ENCODE peak calls at places on chromosomes 11 and 22, in five cellular contexts. L is GM23248, K is fibroblast of lung, R is A549, S is cardiac muscle cell. Z is an unnamed sample. For H3K9me3, the result is how much of the 10 kb centered on the place peaks cover.

GRCh38 chr22:45997077-45997774 is 20.3 kb upstream of the WNT7B start:
- DNase-seq in L (peak), K (peak), R (no peak), S (peak), Z (peak)

GRCh38 chr11:86749376-86749775 is 51.0 kb upstream of the PRSS23 start:
- DNase-seq in L (peak), K (no peak), R (no peak), S (no peak), Z (peak)

GRCh38 chr22:39230261-39231196 is 14.3 kb downstream of the PDGFB start:
- DNase-seq in L (no peak), K (no peak), R (no peak), S (peak), Z (no peak)

GRCh38 chr11:2475151-2475918 is 30.5 kb downstream of the KCNQ1 start:
- DNase-seq in L (no peak), K (no peak), R (no peak), S (peak), Z (peak)

GRCh38 chr22:28829358-28830181 is 29.2 kb upstream of the XBP1 start:
- DNase-seq in L (peak), K (peak), R (peak), S (peak), Z (peak)

GRCh38 chr22:27726726-27727449 is 74.7 kb downstream of the MN1 start:
- DNase-seq in L (peak), K (peak), R (peak), S (peak), Z (no peak)

GRCh38 chr11:13183094-13183825 is 94.3 kb upstream of the BMAL1 start:
- DNase-seq in L (peak), K (peak), R (peak), S (peak), Z (no peak)

GRCh38 chr11:8183136-8183535 is 14.3 kb upstream of the RIC3 start:
- DNase-seq in L (peak), K (no peak), R (no peak), S (no peak), Z (no peak)

GRCh38 chr11:41446107-41446506 is 13.3 kb downstream of the LRRC4C start:
- DNase-seq in L (no peak), K (no peak), R (no peak), S (no peak), Z (no peak)

GRCh38 chr11:12489246-12489772 is 111.9 kb downstream of the PARVA start:
- DNase-seq in L (no peak), K (no peak), R (no peak), S (no peak), Z (no peak)

GRCh38 chr11:15627560-15627959 is 512.8 kb downstream of the INSC start:
- DNase-seq in L (peak), K (peak), R (no peak), S (no peak), Z (no peak)

GRCh38 chr22:32005453-32005852 is 37.6 kb upstream of the SLC5A1 start:
- DNase-seq in L (peak), K (peak), R (no peak), S (peak), Z (no peak)

GRCh38 chr11:134394311-134394710 is 17.7 kb downstream of the B3GAT1 start:
- DNase-seq in L (no peak), K (no peak), R (no peak), S (no peak), Z (no peak)

GRCh38 chr11:104946907-104947306 is 21.5 kb downstream of the CASP4 start:
- DNase-seq in L (peak), K (peak), R (peak), S (peak), Z (no peak)

GRCh38 chr11:123702137-123702536 is 39.3 kb downstream of the ZNF202 start:
- DNase-seq in L (no peak), K (no peak), R (no peak), S (peak), Z (no peak)

GRCh38 chr11:10307411-10308207 is 2.7 kb downstream of the ADM start:
- DNase-seq in L (peak), K (peak), R (peak), S (peak), Z (peak)

DNA sequence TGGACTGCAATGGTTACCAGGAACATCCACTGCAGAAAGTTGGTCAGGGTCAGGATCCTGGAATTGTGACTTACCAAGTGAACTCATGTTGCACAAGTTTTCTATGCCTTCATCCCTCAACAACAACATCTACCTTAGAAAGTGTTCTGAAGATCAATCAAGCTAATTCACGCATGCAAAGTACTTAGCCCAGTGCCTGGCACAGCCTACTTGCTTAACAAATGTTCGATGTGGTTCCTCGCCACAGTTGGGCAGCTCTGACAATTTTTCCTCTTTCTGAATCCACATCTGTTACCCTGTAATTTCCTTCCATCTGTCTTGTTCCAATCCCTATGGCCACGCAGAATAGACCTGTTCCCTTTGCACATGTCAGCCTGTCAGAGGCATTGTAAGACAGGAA is 1415.1 kb downstream of the TBC1D22A start:
- DNase-seq in L (no peak), K (no peak), R (no peak), S (no peak), Z (no peak)
- H3K9me3 ChIP-seq in L (under half), K (under half), R (under half), S (under half), Z (under half)

GRCh38 chr22:48546653-48547424 is 1280.8 kb downstream of the BRD1 start:
- DNase-seq in L (no peak), K (no peak), R (no peak), S (no peak), Z (no peak)
- H3K9me3 ChIP-seq in L (under half), K (under half), R (under half), S (under half), Z (under half)

DNA sequence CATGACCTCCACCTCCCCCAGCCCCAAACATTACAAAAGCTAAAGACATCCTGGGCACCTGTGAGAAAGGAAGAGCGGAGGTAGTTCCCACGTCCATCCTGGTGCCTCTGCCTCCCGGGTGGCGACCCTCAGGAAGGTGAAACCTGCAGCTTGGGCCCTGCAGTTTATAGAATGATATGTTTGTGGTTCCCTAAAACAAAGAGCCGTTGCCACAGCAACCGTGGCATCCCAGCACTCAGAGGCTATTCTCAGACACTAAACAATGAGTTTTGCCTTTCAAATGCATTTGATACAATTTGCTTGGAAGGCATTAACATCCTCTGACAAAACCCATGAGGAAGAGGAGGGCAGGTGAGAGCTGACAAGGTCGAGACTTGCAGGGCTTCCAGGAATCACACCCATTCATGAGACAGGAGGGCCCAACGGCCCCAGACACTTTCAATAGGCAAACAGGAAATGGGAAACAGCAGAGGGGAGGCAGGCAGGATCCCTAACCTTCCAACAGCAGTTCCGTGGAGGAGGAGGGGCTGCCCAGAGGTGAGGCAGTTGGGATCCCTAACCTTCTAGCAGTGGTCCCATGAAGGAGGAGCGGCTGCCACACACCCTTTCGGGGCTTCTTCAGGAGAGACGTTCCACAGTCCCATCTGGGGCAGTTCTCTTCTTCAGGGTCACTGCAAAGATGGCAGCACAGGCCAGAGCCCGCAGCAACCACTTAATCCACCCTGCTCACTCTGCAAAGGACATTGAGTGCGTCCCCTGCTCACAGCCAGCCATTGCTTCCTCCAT is 379.2 kb downstream of the SHANK2 start:
- DNase-seq in L (no peak), K (no peak), R (no peak), S (no peak), Z (no peak)
- H3K9me3 ChIP-seq in L (under half), K (under half), R (under half), S (under half), Z (under half)

DNA sequence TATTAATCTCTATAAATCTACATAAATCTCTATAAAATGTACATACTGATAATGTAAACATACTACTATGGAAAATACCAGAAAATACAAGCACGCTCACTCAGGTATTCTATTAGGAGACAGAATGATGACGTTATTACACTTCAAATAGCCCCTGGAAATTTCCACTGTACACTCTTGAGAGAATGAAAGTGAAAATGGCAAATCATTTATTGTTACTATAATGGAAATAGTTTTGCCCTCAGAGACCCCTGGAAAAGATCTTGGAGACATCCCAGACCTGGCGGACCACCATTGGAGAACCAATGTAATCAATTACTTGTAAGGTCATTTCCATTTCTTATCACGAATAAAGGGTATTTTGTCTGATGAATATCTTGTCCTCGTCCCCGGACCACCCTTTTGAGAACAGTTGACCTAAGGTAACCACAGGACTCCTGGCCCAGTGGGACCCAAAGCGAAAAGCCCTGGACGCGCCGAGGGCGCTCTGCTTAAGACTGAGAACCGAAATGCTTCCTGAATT is 509 bp upstream of the PRRG4 start:
- DNase-seq in L (peak), K (no peak), R (no peak), S (no peak), Z (no peak)
- H3K9me3 ChIP-seq in L (under half), K (under half), R (under half), S (under half), Z (under half)